ENCODE peak calls at places on chromosomes 12 and 14, in four cellular contexts. R, K, Y and O are unnamed samples.

GRCh38 chr12:77120156-77120555 is 54.8 kb upstream of the E2F7 start:
- DNase-seq in R (peak), Y (no peak), K (no peak), O (no peak)

GRCh38 chr14:53020193-53020932 is 69.5 kb upstream of the FERMT2 start:
- DNase-seq in R (no peak), Y (no peak), K (no peak), O (no peak)

GRCh38 chr14:70096866-70097265 is 91.9 kb downstream of the SLC8A3 start:
- DNase-seq in K (no peak), Y (no peak), R (peak), O (no peak)

GRCh38 chr12:6330192-6330591 is 11.7 kb downstream of the TNFRSF1A start:
- DNase-seq in R (no peak), K (no peak), Y (no peak), O (peak)

GRCh38 chr14:91835920-91836843 is 31.2 kb downstream of the TC2N start:
- DNase-seq in R (no peak), Y (peak), K (no peak), O (peak)

GRCh38 chr14:101587403-101587998 is 26.2 kb downstream of the DIO3 start:
- DNase-seq in Y (no peak), K (no peak), R (no peak), O (peak)

GRCh38 chr12:34401659-34402227 is 379.4 kb downstream of the ALG10 start:
- DNase-seq in K (no peak), Y (no peak), R (no peak), O (peak)

GRCh38 chr14:97387252-97387882 is 590.2 kb downstream of the VRK1 start:
- DNase-seq in K (no peak), R (no peak), Y (no peak), O (no peak)

GRCh38 chr12:74725154-74725553 is 187.5 kb downstream of the ATXN7L3B start:
- DNase-seq in R (peak), Y (no peak), K (no peak), O (no peak)

GRCh38 chr14:56661478-56661877 is 81.9 kb downstream of the TMEM260 start:
- DNase-seq in R (no peak), Y (no peak), K (no peak), O (no peak)

GRCh38 chr12:48183876-48184548 is 568 bp downstream of the CCDC184 start:
- DNase-seq in R (no peak), Y (no peak), K (no peak), O (no peak)

GRCh38 chr12:59780605-59781135 is 184.8 kb downstream of the SLC16A7 start:
- DNase-seq in K (no peak), Y (peak), R (peak), O (no peak)

GRCh38 chr14:81169711-81170103 is 51.1 kb downstream of the GTF2A1 start:
- DNase-seq in R (peak), Y (no peak), K (no peak), O (peak)

GRCh38 chr14:35355981-35356839 is 48.3 kb downstream of the NFKBIA start:
- DNase-seq in R (peak), Y (no peak), K (no peak), O (peak)

GRCh38 chr12:112980491-112981158 is 2.3 kb downstream of the OAS2 start:
- DNase-seq in Y (no peak), K (no peak), R (no peak), O (no peak)

GRCh38 chr14:77088219-77088618 is 9.8 kb upstream of the CIPC start:
- DNase-seq in R (no peak), K (no peak), Y (peak), O (no peak)

GRCh38 chr12:24993756-24994155 is 44.9 kb upstream of the BCAT1 start:
- DNase-seq in R (no peak), K (no peak), Y (no peak), O (no peak)

GRCh38 chr12:22321620-22322019 is 12.9 kb downstream of the ST8SIA1 start:
- DNase-seq in Y (no peak), K (no peak), R (no peak), O (no peak)

GRCh38 chr12:15001733-15002471 is 29.1 kb downstream of the PDE6H start:
- DNase-seq in K (no peak), Y (peak), R (peak), O (peak)

GRCh38 chr14:97491697-97492096 is 694.5 kb downstream of the VRK1 start:
- DNase-seq in R (no peak), Y (no peak), K (no peak), O (no peak)

GRCh38 chr14:59772252-59772651 is 98.3 kb downstream of the RTN1 start:
- DNase-seq in R (no peak), Y (no peak), K (no peak), O (no peak)

GRCh38 chr12:110550981-110551380 is 32.1 kb downstream of the PPTC7 start:
- DNase-seq in Y (no peak), K (no peak), R (no peak), O (no peak)

GRCh38 chr12:122141911-122142725 is 31.9 kb downstream of the IL31 start:
- DNase-seq in Y (no peak), R (no peak), K (no peak), O (no peak)

GRCh38 chr12:118429703-118430383 is 53.5 kb downstream of the SUDS3 start:
- DNase-seq in K (no peak), R (no peak), Y (no peak), O (no peak)

GRCh38 chr12:94875525-94875924 is 128.0 kb downstream of the NDUFA12 start:
- DNase-seq in Y (no peak), R (no peak), K (peak), O (no peak)

GRCh38 chr12:75854681-75855309 is 176.8 kb downstream of the PHLDA1 start:
- DNase-seq in Y (no peak), K (no peak), R (peak), O (no peak)

GRCh38 chr14:21203470-21204166 is 47.8 kb upstream of the OR5AU1 start:
- DNase-seq in R (no peak), K (no peak), Y (no peak), O (no peak)

GRCh38 chr14:61472801-61473376 is 151.5 kb downstream of the PRKCH start:
- DNase-seq in R (peak), K (peak), Y (no peak), O (no peak)

GRCh38 chr14:29926228-29926627 is 1.4 kb downstream of the PRKD1 start:
- DNase-seq in Y (no peak), K (no peak), R (no peak), O (no peak)

GRCh38 chr12:78562358-78563205 is 302.0 kb upstream of the SYT1 start:
- DNase-seq in Y (no peak), R (peak), K (no peak), O (no peak)

GRCh38 chr12:67885370-67886169 is 103.7 kb upstream of the IFNG-AS1 start:
- DNase-seq in R (no peak), K (no peak), Y (no peak), O (no peak)

GRCh38 chr14:101225116-101225728 is 321.7 kb upstream of the RTL1 start:
- DNase-seq in K (peak), R (no peak), Y (no peak), O (no peak)

GRCh38 chr14:26730929-26731618 is 133.2 kb upstream of the NOVA1 start:
- DNase-seq in K (no peak), Y (peak), R (peak), O (no peak)

GRCh38 chr14:65360144-65360784 is 52.3 kb upstream of the FUT8 start:
- DNase-seq in Y (no peak), K (no peak), R (no peak), O (no peak)
- H3K27ac ChIP-seq in Y (no peak), K (no peak), R (no peak), O (no peak)

GRCh38 chr14:103611215-103611614 is 17.8 kb upstream of the KLC1 start:
- DNase-seq in R (no peak), Y (no peak), K (no peak), O (no peak)

GRCh38 chr14:103613517-103613916 is 15.5 kb upstream of the KLC1 start:
- DNase-seq in Y (no peak), R (no peak), K (no peak), O (no peak)

GRCh38 chr14:103607039-103607668 is 21.9 kb upstream of the KLC1 start:
- DNase-seq in Y (no peak), K (peak), R (peak), O (peak)

GRCh38 chr14:103604620-103605019 is 24.4 kb upstream of the KLC1 start:
- DNase-seq in Y (no peak), K (no peak), R (no peak), O (no peak)

DNA sequence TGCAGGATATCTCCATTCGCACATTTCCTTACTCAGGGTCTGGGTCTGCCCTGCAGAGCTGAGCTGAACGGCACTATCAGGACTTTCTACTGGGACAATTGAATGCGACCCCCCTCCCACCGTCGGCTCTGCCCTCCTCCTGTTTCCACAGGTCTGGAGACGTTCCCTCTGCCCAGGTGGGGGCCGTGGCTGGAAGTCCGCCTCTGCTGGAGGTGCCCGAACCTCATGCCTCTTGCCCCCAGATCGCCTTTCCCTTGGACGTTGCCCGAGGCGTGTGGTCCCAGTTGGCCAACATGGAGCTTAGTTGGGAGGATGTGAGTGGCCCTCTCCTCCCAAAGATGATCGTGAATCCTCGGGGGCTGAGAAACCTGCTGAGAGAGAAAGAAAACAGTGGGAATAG is 21.2 kb upstream of the KLC1 start:
- DNase-seq in K (no peak), Y (no peak), R (no peak), O (no peak)
- H3K4me3 ChIP-seq in K (no peak), Y (no peak), R (no peak), O (peak)

GRCh38 chr12:27344760-27345159 is 12.1 kb downstream of the BMAL2 start:
- DNase-seq in K (no peak), R (peak), Y (no peak), O (no peak)
- H3K9ac ChIP-seq in K (no peak), R (no peak), Y (no peak), O (no peak)

GRCh38 chr12:2058837-2059236 is 6.0 kb downstream of the CACNA1C start:
- DNase-seq in Y (no peak), R (no peak), K (no peak), O (no peak)

GRCh38 chr12:2057041-2057792 is 4.4 kb downstream of the CACNA1C start:
- DNase-seq in K (peak), R (peak), Y (peak), O (no peak)

GRCh38 chr12:2057793-2058408 is 5.1 kb downstream of the CACNA1C start:
- DNase-seq in Y (no peak), K (no peak), R (no peak), O (no peak)

GRCh38 chr12:2064078-2064507 is 11.3 kb downstream of the CACNA1C start:
- DNase-seq in R (peak), K (peak), Y (no peak), O (no peak)

DNA sequence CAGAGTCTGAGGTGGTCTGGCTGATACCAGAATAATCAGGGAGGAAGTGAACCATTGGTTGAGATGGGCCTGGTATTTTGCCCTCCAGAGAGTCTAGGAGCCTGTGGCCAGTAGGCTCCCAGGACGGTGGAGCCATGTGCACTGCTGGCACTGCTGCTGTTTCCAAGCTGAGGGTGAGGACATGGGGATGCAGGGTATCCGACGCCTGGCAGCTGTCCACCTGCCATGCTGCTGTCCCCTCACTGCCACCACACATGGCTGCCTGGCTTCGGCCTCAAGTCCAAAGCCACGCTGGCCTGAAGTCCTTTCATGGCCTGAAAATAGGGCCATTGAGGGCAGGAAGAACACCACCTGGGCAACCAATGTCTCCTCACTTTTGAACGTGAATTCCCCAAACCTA is 8.6 kb downstream of the CACNA1C start:
- DNase-seq in Y (no peak), K (no peak), R (no peak), O (no peak)
- H3K27ac ChIP-seq in Y (no peak), K (no peak), R (no peak), O (no peak)

GRCh38 chr14:94614802-94615201 is 2.6 kb downstream of the SERPINA3 start:
- DNase-seq in K (no peak), Y (no peak), R (no peak), O (no peak)

GRCh38 chr14:94613720-94614644 is 1.8 kb downstream of the SERPINA3 start:
- DNase-seq in R (no peak), K (no peak), Y (no peak), O (no peak)

GRCh38 chr14:94612174-94612573 is at the start of gene SERPINA3:
- DNase-seq in K (no peak), R (peak), Y (no peak), O (no peak)

GRCh38 chr14:94611179-94611578 is 1.0 kb upstream of the SERPINA3 start:
- DNase-seq in Y (no peak), K (no peak), R (no peak), O (peak)

DNA sequence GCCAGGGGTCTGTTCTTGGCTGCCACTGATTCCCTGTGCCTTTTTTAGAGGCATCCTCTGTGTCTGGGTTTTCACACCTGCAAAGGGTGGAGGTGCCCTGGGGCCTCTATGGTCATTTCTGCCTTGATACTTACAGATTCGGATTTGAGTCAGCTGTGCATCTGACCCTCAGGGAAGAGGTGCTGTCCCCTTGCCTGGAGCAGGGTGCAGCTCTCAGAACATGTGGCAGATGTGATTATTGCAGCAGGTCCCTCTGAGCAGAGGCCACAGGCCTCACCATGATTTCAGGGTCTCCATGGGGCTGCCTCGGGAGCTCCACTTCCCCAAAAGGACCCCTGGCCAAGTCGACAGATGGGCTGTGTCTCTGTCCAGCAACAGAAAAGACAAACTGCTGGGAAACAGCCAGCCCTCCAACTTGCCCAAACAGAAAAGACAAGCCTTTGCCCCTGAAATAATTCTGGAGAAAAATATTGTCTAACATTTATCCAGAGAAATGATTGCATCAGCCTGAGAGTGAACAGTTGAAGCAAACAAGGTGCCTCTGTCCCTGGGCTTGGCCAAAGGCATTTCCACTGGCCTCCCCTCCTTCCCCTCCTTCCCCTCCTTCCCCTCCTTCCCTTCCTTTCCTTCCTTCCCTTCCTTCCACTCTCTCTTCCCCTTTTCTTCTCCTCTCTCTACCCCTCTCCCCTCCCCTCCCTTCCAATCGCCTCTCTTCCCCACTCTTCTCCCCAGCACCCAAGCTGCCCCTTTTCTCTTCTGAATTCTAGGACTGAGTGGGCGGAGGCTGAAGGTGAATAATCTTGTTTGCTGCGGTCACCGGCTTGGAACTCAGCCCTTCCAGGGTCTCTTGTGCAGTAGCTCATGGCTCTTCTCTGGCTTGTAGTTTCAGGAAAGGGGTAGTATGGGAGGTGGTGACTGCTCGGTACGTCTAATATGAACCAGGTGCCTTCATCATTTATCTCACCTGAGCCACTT is 676 bp downstream of the SERPINA3 start:
- DNase-seq in Y (no peak), K (no peak), R (peak), O (no peak)
- H3K4me3 ChIP-seq in Y (no peak), K (no peak), R (no peak), O (no peak)

DNA sequence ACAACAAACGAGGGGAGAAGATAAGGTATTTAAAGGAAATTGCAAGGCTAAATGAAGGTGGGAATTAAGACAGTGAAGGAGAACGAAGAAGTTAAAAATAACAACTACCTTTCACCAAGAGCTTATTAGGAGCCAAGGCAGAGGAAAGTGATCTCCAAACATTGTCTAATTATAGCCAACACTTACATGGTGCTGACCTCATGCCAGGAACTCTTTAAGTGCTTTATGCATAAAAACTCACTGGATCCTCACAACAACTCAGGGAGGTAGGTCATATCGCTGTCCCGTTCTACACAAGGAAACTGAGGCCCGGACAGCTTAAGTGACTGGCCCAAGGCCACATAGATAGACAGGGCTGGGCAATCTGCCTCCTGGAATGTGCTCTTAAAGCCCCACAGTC is 19.5 kb downstream of the TAMALIN start:
- DNase-seq in R (no peak), K (no peak), Y (no peak), O (no peak)
- H3K9ac ChIP-seq in R (no peak), K (no peak), Y (no peak), O (no peak)

GRCh38 chr12:108623577-108623976 is 10.1 kb downstream of the SELPLG start:
- DNase-seq in Y (no peak), K (no peak), R (no peak), O (no peak)

GRCh38 chr12:108620236-108620879 is 13.3 kb downstream of the SELPLG start:
- DNase-seq in Y (no peak), K (no peak), R (peak), O (no peak)

GRCh38 chr12:108621161-108621560 is 12.5 kb downstream of the SELPLG start:
- DNase-seq in K (no peak), Y (no peak), R (no peak), O (no peak)

GRCh38 chr12:108622425-108622824 is 11.3 kb downstream of the SELPLG start:
- DNase-seq in R (no peak), K (no peak), Y (no peak), O (no peak)

GRCh38 chr12:108622921-108623514 is 10.7 kb downstream of the SELPLG start:
- DNase-seq in Y (no peak), K (no peak), R (no peak), O (no peak)
- H3K27ac ChIP-seq in Y (no peak), K (no peak), R (no peak), O (no peak)

DNA sequence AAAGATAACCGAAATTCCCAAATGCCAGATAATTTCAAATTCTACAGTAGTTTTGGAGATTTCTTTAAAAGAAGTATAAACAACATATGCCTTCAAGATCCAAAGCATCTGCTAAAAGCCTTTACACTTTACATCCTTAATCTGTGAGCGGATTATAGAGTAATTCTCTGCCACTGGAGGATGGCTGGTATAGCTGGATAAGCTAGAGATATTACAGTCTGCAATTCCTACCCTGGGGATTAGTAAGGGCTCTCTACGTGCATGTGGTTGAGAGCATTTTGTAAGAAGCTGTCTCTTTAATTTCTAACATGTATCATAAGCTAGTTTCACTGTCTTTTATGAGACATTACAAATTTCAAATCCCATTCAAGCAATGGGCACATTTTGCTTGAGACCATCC is 240.2 kb upstream of the HMGA2 start:
- DNase-seq in K (no peak), Y (no peak), R (no peak), O (no peak)
- H3K4me3 ChIP-seq in K (no peak), Y (no peak), R (no peak), O (no peak)

DNA sequence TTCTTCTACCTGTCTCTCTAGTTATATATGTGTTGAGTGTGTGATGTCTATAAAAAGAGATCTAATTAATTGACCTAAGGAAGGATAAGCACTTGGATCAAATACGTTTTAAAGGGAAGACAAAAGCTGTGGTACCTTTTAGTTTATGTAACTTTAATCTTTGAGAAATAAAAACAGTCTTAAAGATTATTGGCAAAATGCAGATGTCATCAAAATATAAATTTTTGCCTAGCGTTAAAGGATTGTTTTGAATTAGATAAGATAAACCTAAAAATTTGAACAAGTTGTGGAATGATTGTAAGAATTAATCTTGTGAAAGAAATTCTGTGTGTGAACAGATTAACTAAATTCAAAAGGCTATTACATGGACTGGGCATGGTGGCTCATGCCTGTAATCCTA is 42.9 kb downstream of the C12orf56 start:
- DNase-seq in Y (no peak), K (no peak), R (no peak), O (no peak)
- H3K9ac ChIP-seq in Y (no peak), K (no peak), R (no peak), O (no peak)

GRCh38 chr14:24337824-24338175 is 2.0 kb downstream of the RIPK3 start:
- DNase-seq in Y (no peak), R (no peak), K (no peak), O (no peak)

GRCh38 chr14:24338843-24339242 is 948 bp downstream of the RIPK3 start:
- DNase-seq in R (no peak), Y (no peak), K (no peak), O (no peak)

GRCh38 chr14:24337144-24337823 is 2.4 kb upstream of the ADCY4 start:
- DNase-seq in R (no peak), Y (no peak), K (no peak), O (no peak)

GRCh38 chr14:24340606-24341005 is 815 bp upstream of the RIPK3 start:
- DNase-seq in K (no peak), R (no peak), Y (no peak), O (no peak)

GRCh38 chr14:24339284-24340151 is at the start of gene RIPK3:
- DNase-seq in K (no peak), Y (no peak), R (no peak), O (peak)
- H3K27ac ChIP-seq in K (no peak), Y (no peak), R (no peak), O (no peak)